ENCODE peak calls at places on chromosome 18, in five cellular contexts. U is activated CD4-positive, alpha-beta T cell treated with anti-CD3 and anti-CD28 coated beads for 48 hours; P is lower leg skin; D is CD4-positive, alpha-beta T cell; Y is hypothalamus. T is an unnamed sample.

GRCh38 chr18:9683418-9684396 is 24.4 kb upstream of the RAB31 start:
- DNase-seq in Y (no peak), P (no peak), U (no peak), D (no peak), T (no peak)

GRCh38 chr18:55585586-55586521 is 2.1 kb downstream of the TCF4 start:
- DNase-seq in P (no peak), Y (no peak), U (no peak), D (no peak), T (no peak)

GRCh38 chr18:7470503-7470902 is 96.6 kb upstream of the PTPRM start:
- DNase-seq in U (no peak), Y (no peak), D (no peak), P (no peak), T (no peak)

GRCh38 chr18:28108801-28109200 is 68.1 kb downstream of the CDH2 start:
- DNase-seq in D (no peak), U (no peak), Y (no peak), P (no peak), T (no peak)

GRCh38 chr18:28095041-28095440 is 81.9 kb downstream of the CDH2 start:
- DNase-seq in Y (no peak), D (no peak), U (no peak), P (no peak), T (no peak)

GRCh38 chr18:9659499-9660387 is 45.4 kb upstream of the PPP4R1 start:
- DNase-seq in U (no peak), P (no peak), Y (no peak), D (no peak), T (no peak)

GRCh38 chr18:8816233-8816632 is 110.9 kb downstream of the MTCL1 start:
- DNase-seq in P (no peak), D (no peak), Y (no peak), U (no peak), T (no peak)

GRCh38 chr18:13267517-13267916 is 49.0 kb downstream of the LDLRAD4 start:
- DNase-seq in Y (no peak), U (peak), D (no peak), P (no peak), T (no peak)

GRCh38 chr18:9708057-9708881 is at the start of gene RAB31:
- DNase-seq in D (no peak), U (peak), Y (peak), P (peak), T (no peak)

GRCh38 chr18:57581301-57581934 is 5.1 kb downstream of the FECH start:
- DNase-seq in P (peak), U (no peak), D (no peak), Y (no peak), T (no peak)

GRCh38 chr18:75208055-75208835 is 694 bp downstream of the PTGR3 start:
- DNase-seq in P (peak), U (peak), D (peak), Y (no peak), T (peak)

GRCh38 chr18:2302628-2303516 is 268.4 kb downstream of the METTL4 start:
- DNase-seq in Y (no peak), D (no peak), U (no peak), P (no peak), T (no peak)

GRCh38 chr18:63179422-63179821 is 140.1 kb downstream of the BCL2 start:
- DNase-seq in U (no peak), P (no peak), Y (no peak), D (no peak), T (no peak)

GRCh38 chr18:13390196-13390595 is 171.6 kb downstream of the LDLRAD4 start:
- DNase-seq in D (no peak), P (no peak), U (no peak), Y (no peak), T (no peak)

GRCh38 chr18:7927119-7927518 is 360.0 kb downstream of the PTPRM start:
- DNase-seq in Y (no peak), D (no peak), P (no peak), U (no peak), T (no peak)

GRCh38 chr18:67010916-67011315 is 407.0 kb upstream of the CDH19 start:
- DNase-seq in D (no peak), Y (no peak), P (no peak), U (no peak), T (no peak)

GRCh38 chr18:23198217-23198845 is 63.0 kb downstream of the CABLES1 start:
- DNase-seq in P (no peak), U (no peak), Y (no peak), D (no peak), T (no peak)

GRCh38 chr18:60372598-60372997 is at the start of gene MC4R:
- DNase-seq in D (no peak), Y (no peak), U (no peak), P (peak), T (no peak)

GRCh38 chr18:75100832-75101630 is 107.9 kb downstream of the PTGR3 start:
- DNase-seq in D (no peak), Y (no peak), P (no peak), U (no peak), T (no peak)

GRCh38 chr18:23108496-23108895 is 26.8 kb upstream of the CABLES1 start:
- DNase-seq in Y (no peak), P (no peak), D (no peak), U (no peak), T (no peak)

GRCh38 chr18:64380117-64380516 is 231.2 kb upstream of the LINC00305 start:
- DNase-seq in D (no peak), P (no peak), Y (no peak), U (no peak), T (no peak)

GRCh38 chr18:62450175-62450545 is 72.7 kb upstream of the ZCCHC2 start:
- DNase-seq in Y (no peak), P (no peak), D (no peak), U (no peak), T (no peak)

GRCh38 chr18:76822510-76823165 is at the start of gene ZNF236:
- DNase-seq in U (peak), Y (no peak), D (peak), P (peak), T (peak)

GRCh38 chr18:59994357-59994756 is 94.6 kb downstream of the PMAIP1 start:
- DNase-seq in P (no peak), U (no peak), D (no peak), Y (no peak), T (no peak)

GRCh38 chr18:27619906-27620305 is 434.8 kb upstream of the CHST9 start:
- DNase-seq in P (no peak), U (no peak), Y (no peak), D (no peak), T (no peak)

GRCh38 chr18:3966985-3967856 is 487.9 kb downstream of the DLGAP1 start:
- DNase-seq in P (no peak), U (no peak), Y (no peak), D (no peak), T (no peak)

GRCh38 chr18:47754311-47755101 is 176.0 kb downstream of the SMAD2 start:
- DNase-seq in U (peak), P (no peak), Y (no peak), D (peak), T (no peak)

GRCh38 chr18:36828157-36828629 is 609 bp downstream of the TPGS2 start:
- DNase-seq in D (peak), U (peak), P (peak), Y (no peak), T (no peak)

GRCh38 chr18:67145586-67146292 is 370.8 kb downstream of the DSEL start:
- DNase-seq in U (no peak), D (no peak), Y (no peak), P (no peak), T (no peak)

GRCh38 chr18:4888251-4888650 is 308.8 kb downstream of the AKAIN1 start:
- DNase-seq in U (no peak), D (no peak), P (no peak), Y (no peak), T (no peak)

GRCh38 chr18:63309422-63309821 is 10.1 kb downstream of the BCL2 start:
- DNase-seq in Y (no peak), D (peak), P (no peak), U (peak), T (no peak)

GRCh38 chr18:697012-697411 is 15.4 kb downstream of the ENOSF1 start:
- DNase-seq in D (no peak), U (no peak), P (no peak), Y (no peak), T (no peak)

GRCh38 chr18:39870586-39870985 is 2084.4 kb upstream of the PIK3C3 start:
- DNase-seq in D (no peak), Y (no peak), U (no peak), P (no peak), T (no peak)

GRCh38 chr18:37309059-37309458 is 256.5 kb downstream of the CELF4 start:
- DNase-seq in D (no peak), Y (no peak), P (no peak), U (no peak), T (no peak)

GRCh38 chr18:34744569-34744968 is 34.5 kb downstream of the DTNA start:
- DNase-seq in P (no peak), Y (no peak), U (no peak), D (no peak), T (no peak)

GRCh38 chr18:32803571-32803970 is 30.7 kb upstream of the KLHL14 start:
- DNase-seq in U (no peak), P (no peak), Y (no peak), D (no peak), T (no peak)

GRCh38 chr18:50092250-50092780 is 102.6 kb downstream of the MYO5B start:
- DNase-seq in Y (no peak), P (no peak), D (no peak), U (no peak), T (no peak)

GRCh38 chr18:7821784-7822183 is 254.7 kb downstream of the PTPRM start:
- DNase-seq in Y (no peak), D (no peak), P (no peak), U (no peak), T (no peak)

T was measured in T-helper 22 cell.